ENCODE peak calls at places on chromosome 3, in eight cellular contexts. J, C, E, Z, B, A, O and X are unnamed samples.
A peak's percentile ranks its signal among the peaks of the same experiment; 100 is the strongest.

GRCh38 chr3:10815487-10815886 is 541 bp upstream of the SLC6A11 start:
- DNase-seq in C (no peak), O (no peak), B (no peak), A (no peak), E (no peak), J (no peak), Z (no peak), X (no peak)

GRCh38 chr3:58272891-58273290 is 33.2 kb upstream of the RPP14 start:
- DNase-seq in A (no peak), E (no peak), B (no peak), O (no peak), Z (peak; percentile 16), C (peak; percentile 28), J (no peak), X (peak; percentile 3)

GRCh38 chr3:155219106-155219505 is 74.4 kb downstream of the STRIT1 start:
- DNase-seq in C (no peak), O (no peak), Z (no peak), J (no peak), A (no peak), E (no peak), B (no peak), X (no peak)

GRCh38 chr3:11953350-11953749 is 50.8 kb upstream of the SYN2 start:
- DNase-seq in C (no peak), Z (no peak), J (no peak), O (no peak), A (no peak), B (no peak), E (no peak), X (no peak)

GRCh38 chr3:14796403-14797077 is 22.2 kb upstream of the FGD5 start:
- DNase-seq in J (no peak), O (no peak), C (no peak), Z (no peak), B (peak; percentile 37), E (no peak), A (peak; percentile 66), X (no peak)

GRCh38 chr3:97131476-97131875 is 317.1 kb downstream of the EPHA6 start:
- DNase-seq in E (no peak), C (no peak), J (no peak), A (no peak), Z (no peak), B (no peak), O (no peak), X (no peak)

GRCh38 chr3:184299488-184300376 is 691 bp downstream of the PSMD2 start:
- DNase-seq in J (no peak), C (peak; percentile 34), Z (peak; percentile 53), B (no peak), E (no peak), O (peak; percentile 38), A (no peak), X (no peak)

GRCh38 chr3:64687381-64687780 is 419 bp downstream of the ADAMTS9 start:
- DNase-seq in C (no peak), B (peak; percentile 65), E (no peak), Z (no peak), O (no peak), A (peak; percentile 81), J (no peak), X (no peak)

GRCh38 chr3:123635220-123635619 is 50.4 kb upstream of the HACD2 start:
- DNase-seq in C (no peak), J (no peak), O (peak; percentile 40), A (no peak), B (no peak), Z (no peak), E (no peak), X (no peak)

GRCh38 chr3:179954226-179954870 is 82.4 kb downstream of the PEX5L start:
- DNase-seq in E (no peak), J (no peak), Z (no peak), B (no peak), O (no peak), A (no peak), C (no peak), X (no peak)

GRCh38 chr3:184332370-184333090 is 4.9 kb upstream of the FAM131A start:
- DNase-seq in C (peak; percentile 94), B (no peak), E (peak; percentile 74), O (peak; percentile 71), A (no peak), J (no peak), Z (peak; percentile 87), X (no peak)

GRCh38 chr3:54188176-54188791 is 65.9 kb downstream of the CACNA2D3 start:
- DNase-seq in J (no peak), C (peak; percentile 84), O (peak; percentile 85), B (no peak), E (no peak), Z (peak; percentile 25), A (no peak), X (no peak)

GRCh38 chr3:169667710-169668080 is 4.2 kb upstream of the MECOM start:
- DNase-seq in A (no peak), C (no peak), B (no peak), E (no peak), O (peak; percentile 4), Z (no peak), J (no peak), X (no peak)

GRCh38 chr3:169668081-169668956 is 4.8 kb upstream of the MECOM start:
- DNase-seq in Z (no peak), B (peak; percentile 76), E (no peak), O (peak; percentile 60), J (no peak), A (no peak), C (peak; percentile 45), X (no peak)

GRCh38 chr3:169669816-169670215 is 6.3 kb upstream of the MECOM start:
- DNase-seq in J (no peak), O (no peak), B (no peak), E (no peak), Z (no peak), A (no peak), C (no peak), X (no peak)

GRCh38 chr3:169667380-169667671 is 3.8 kb upstream of the MECOM start:
- DNase-seq in Z (no peak), B (no peak), A (no peak), O (no peak), J (no peak), E (no peak), C (no peak), X (no peak)

DNA sequence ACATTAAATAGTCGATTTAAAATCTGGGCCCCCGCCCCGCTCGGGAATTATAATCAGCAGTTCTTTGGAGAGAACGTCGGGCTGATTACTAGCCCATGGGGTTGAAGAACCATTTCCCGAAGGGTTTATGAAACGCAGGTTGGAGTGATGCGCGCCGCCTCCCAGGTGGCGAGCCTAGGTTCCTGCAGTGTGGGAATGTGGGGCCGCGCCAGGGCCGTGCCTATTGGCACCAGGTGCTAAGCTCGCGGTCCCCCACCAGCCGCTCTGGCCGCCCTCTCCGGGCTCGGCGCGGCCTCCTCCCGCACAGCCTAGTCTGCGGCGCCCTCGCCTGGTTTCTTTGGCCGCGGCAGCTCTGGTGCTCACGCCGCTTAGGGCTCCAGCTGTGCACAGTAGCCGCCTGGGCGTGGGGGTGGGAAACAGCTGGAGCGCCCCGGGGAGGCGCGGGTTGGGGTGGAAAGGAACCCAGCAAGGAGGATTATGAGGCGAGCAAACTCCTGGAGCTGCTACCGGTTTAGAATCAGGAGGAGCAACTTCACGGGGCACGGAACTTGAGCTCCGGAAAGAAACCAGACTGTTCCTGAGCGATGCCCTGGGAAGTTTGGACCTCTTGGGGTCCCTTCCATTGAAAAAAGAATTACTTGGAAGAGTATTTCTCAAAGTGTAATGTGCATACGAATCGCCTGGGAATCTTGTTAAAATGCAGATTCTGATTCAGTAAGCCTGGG is 5.6 kb upstream of the MECOM start:
- DNase-seq in J (peak; percentile 81), A (no peak), O (peak; percentile 74), B (peak; percentile 88), Z (peak; percentile 34), C (peak; percentile 76), E (no peak), X (no peak)
- H3K4me3 ChIP-seq in J (no peak overlapping the region), A (peak overlapping the region; percentile 65), O (no peak overlapping the region), B (peak overlapping the region; percentile 33), Z (peak overlapping the region; percentile 22), C (peak overlapping the region; percentile 57), E (peak overlapping the region; percentile 27), X (no peak overlapping the region)

GRCh38 chr3:126507886-126508285 is 9.7 kb downstream of the UROC1 start:
- DNase-seq in A (no peak), Z (no peak), J (no peak), E (no peak), O (no peak), C (no peak), B (peak; percentile 44), X (no peak)
- H3K4me3 ChIP-seq in A (no peak overlapping the region), Z (no peak overlapping the region), J (no peak overlapping the region), E (no peak overlapping the region), O (no peak overlapping the region), C (no peak overlapping the region), B (no peak overlapping the region), X (no peak overlapping the region)

GRCh38 chr3:47017504-47018268 is 38.2 kb downstream of the NBEAL2 start:
- DNase-seq in B (no peak), E (no peak), C (no peak), O (peak; percentile 94), J (no peak), Z (peak; percentile 53), A (no peak), X (no peak)
- H3K4me3 ChIP-seq in B (no peak overlapping the region), E (no peak overlapping the region), C (no peak overlapping the region), O (no peak overlapping the region), J (no peak overlapping the region), Z (no peak overlapping the region), A (no peak overlapping the region), X (no peak overlapping the region)

GRCh38 chr3:119470851-119471250 is 2.1 kb downstream of the POGLUT1 start:
- DNase-seq in B (no peak), O (no peak), C (no peak), Z (no peak), E (no peak), J (no peak), A (no peak), X (no peak)
- H3K4me3 ChIP-seq in B (no peak overlapping the region), O (no peak overlapping the region), C (no peak overlapping the region), Z (no peak overlapping the region), E (no peak overlapping the region), J (no peak overlapping the region), A (no peak overlapping the region), X (no peak overlapping the region)

DNA sequence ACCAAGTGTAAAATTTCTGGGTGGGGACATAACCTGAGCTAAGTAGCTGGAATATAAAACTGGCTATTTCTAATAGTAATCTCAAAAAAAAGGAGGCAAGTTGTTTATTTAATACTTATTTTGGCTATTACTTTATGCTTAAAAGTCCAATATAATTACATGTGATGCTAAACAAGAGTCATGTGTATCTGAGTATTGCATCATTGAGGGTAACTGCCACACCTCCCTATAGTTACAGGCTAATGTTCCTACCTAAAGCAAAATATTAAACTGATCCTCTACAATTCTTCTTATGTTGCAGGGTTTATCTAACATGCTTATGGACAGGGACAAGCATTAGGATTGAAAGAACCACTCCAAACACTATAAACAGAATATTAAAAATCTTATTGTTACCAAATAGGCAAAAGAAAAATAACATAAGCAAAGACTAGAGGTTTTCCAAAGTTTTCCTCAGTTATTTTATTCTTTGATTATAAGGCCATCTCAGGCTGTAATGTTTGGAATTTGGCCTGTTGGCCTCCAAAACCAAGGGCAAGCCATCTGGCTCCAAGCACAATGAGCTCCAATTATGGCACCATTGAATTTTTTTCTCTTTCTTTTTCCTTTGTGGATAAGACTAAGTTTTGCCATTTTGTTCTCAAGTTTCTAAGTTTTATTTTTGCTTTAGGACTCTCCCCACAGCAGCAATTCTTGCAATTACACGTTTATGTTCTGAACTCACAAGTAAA is 75.8 kb upstream of the ABI3BP start:
- DNase-seq in A (no peak), J (no peak), B (no peak), O (no peak), Z (peak; percentile 11), E (no peak), C (peak; percentile 13), X (no peak)
- H3K4me3 ChIP-seq in A (no peak overlapping the region), J (no peak overlapping the region), B (no peak overlapping the region), O (no peak overlapping the region), Z (no peak overlapping the region), E (no peak overlapping the region), C (no peak overlapping the region), X (no peak overlapping the region)